ENCODE peak calls at places on chromosomes 11 and 22, in six cellular contexts. X is left ventricle myocardium inferior; K is naive thymus-derived CD4-positive, alpha-beta T cell; S is heart left ventricle; R is AG04449; H is uterus. Z is an unnamed sample.

GRCh38 chr11:36581536-36581935 is 12.8 kb upstream of the IFTAP start:
- DNase-seq in X (no peak), K (no peak), S (no peak), R (no peak), H (no peak), Z (no peak)

GRCh38 chr11:77873345-77873744 is 52.4 kb downstream of the AAMDC start:
- DNase-seq in X (no peak), K (no peak), S (no peak), R (no peak), H (no peak), Z (no peak)

GRCh38 chr22:22462813-22463567 is 45.6 kb downstream of the ZNF280B start:
- DNase-seq in X (no peak), K (no peak), S (no peak), R (no peak), H (no peak), Z (no peak)

GRCh38 chr11:324131-324530 is 3.5 kb upstream of the IFITM3 start:
- DNase-seq in X (no peak), K (no peak), S (no peak), R (no peak), H (peak; percentile 23), Z (no peak)

GRCh38 chr22:37904572-37905533 is 1.2 kb upstream of the MICALL1 start:
- DNase-seq in X (peak; percentile 29), K (no peak), S (peak; percentile 88), R (peak; percentile 90), H (peak; percentile 83), Z (peak; percentile 53)

GRCh38 chr11:69274531-69275016 is 19.4 kb upstream of the MYEOV start:
- DNase-seq in X (no peak), K (no peak), S (no peak), R (no peak), H (no peak), Z (no peak)

GRCh38 chr11:19670030-19670761 is 42.4 kb upstream of the NAV2 start:
- DNase-seq in X (no peak), K (no peak), S (no peak), R (no peak), H (no peak), Z (no peak)

GRCh38 chr11:90867416-90867815 is 644.6 kb upstream of the CHORDC1 start:
- DNase-seq in X (no peak), K (no peak), S (no peak), R (no peak), H (no peak), Z (no peak)

GRCh38 chr22:43812149-43812842 is at the start of gene EFCAB6:
- DNase-seq in X (peak; percentile 91), K (peak; percentile 88), S (peak; percentile 93), R (no peak), H (peak; percentile 93), Z (peak; percentile 91)

GRCh38 chr11:110891411-110891810 is 179.2 kb upstream of the ARHGAP20 start:
- DNase-seq in X (no peak), K (no peak), S (no peak), R (no peak), H (no peak), Z (no peak)

GRCh38 chr11:12291767-12292166 is 85.6 kb upstream of the PARVA start:
- DNase-seq in X (no peak), K (no peak), S (no peak), R (no peak), H (no peak), Z (no peak)

GRCh38 chr11:115964091-115964490 is 459.9 kb upstream of the CADM1 start:
- DNase-seq in X (no peak), K (no peak), S (no peak), R (no peak), H (no peak), Z (no peak)

GRCh38 chr22:23256986-23257888 is 76.9 kb downstream of the BCR start:
- DNase-seq in X (peak; percentile 70), K (no peak), S (peak; percentile 75), R (no peak), H (peak; percentile 72), Z (peak; percentile 16)

GRCh38 chr11:980438-981365 is 55.0 kb downstream of the AP2A2 start:
- DNase-seq in X (no peak), K (no peak), S (no peak), R (no peak), H (no peak), Z (no peak)

GRCh38 chr11:98979212-98979611 is 41.5 kb upstream of the CNTN5 start:
- DNase-seq in X (no peak), K (no peak), S (no peak), R (no peak), H (no peak), Z (no peak)

DNA sequence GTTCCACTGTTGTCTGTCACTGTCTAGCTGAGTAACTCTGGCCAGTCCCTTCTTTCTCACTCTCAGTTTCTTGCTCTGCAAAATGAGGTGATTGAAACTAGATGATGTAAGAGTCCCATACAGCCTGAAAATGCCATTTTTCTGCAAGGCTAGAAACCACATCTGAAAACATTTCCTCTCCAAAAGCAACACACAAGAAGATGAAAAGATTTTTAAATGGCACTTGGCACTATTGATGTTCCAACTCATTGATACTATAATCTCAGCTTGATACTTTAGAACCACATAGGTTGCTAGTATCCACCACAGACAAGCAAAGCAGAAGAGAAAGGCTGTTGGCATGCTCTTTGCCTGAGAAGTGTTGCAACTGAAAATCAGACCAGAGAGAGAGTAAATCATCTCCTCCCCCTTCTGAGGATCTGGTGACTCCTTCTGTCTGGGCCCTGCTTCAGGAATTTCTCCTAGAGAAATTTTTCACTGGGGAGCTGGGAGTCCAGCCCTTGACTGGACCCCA is 1217.9 kb downstream of the LRRC4C start:
- DNase-seq in X (no peak), K (no peak), S (no peak), R (no peak), H (peak; percentile 57), Z (peak; percentile 24)
- H3K4me3 ChIP-seq in X (no peak overlapping the region), K (no peak overlapping the region), S (no peak overlapping the region), R (no peak overlapping the region), H (no peak overlapping the region), Z (no peak overlapping the region)

GRCh38 chr22:31162015-31162765 is 2.2 kb downstream of the RNF185 start:
- DNase-seq in X (no peak), K (no peak), S (no peak), R (no peak), H (no peak), Z (no peak)
- H3K4me3 ChIP-seq in X (peak overlapping the region; percentile 91), K (no peak overlapping the region), S (no peak overlapping the region), R (no peak overlapping the region), H (no peak overlapping the region), Z (no peak overlapping the region)

DNA sequence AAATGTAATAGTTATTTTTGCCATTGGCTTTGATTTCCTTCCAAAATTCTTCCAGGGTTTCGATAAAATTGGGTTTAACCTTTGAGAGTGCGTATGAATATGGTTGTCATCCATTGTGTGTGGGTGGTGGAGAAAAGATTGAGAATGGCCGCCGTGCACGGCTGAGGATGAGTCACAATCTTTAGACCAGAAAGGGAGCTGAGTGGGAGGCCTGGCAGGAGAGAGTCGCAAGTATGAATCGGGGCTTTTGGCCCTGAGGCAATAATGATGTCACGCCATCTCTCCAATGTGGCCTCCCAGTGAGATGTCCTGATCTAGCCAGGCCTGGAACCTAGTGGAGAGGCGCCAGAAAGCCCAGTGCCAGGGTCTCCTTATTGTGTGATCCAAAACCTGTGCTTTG is 33.1 kb upstream of the SMPD1 start:
- DNase-seq in X (peak; percentile 53), K (no peak), S (peak; percentile 80), R (peak; percentile 38), H (peak; percentile 87), Z (peak; percentile 21)
- H3K4me3 ChIP-seq in X (no peak overlapping the region), K (no peak overlapping the region), S (no peak overlapping the region), R (no peak overlapping the region), H (no peak overlapping the region), Z (no peak overlapping the region)

GRCh38 chr11:129375731-129376657 is at the start of gene BARX2:
- DNase-seq in X (peak; percentile 16), K (no peak), S (no peak), R (no peak), H (no peak), Z (no peak)
- H3K4me3 ChIP-seq in X (peak within 1 kb of the TSS; percentile 56), K (no peak within 1 kb of the TSS), S (peak within 1 kb of the TSS; percentile 30), R (no peak within 1 kb of the TSS), H (no peak within 1 kb of the TSS), Z (peak within 1 kb of the TSS; percentile 22)